ENCODE peak calls at places on chromosomes 7 and 10, in nine cellular contexts. One of them, this sample, is unnamed.

GRCh38 chr7:11716185-11716584 is 115.8 kb downstream of the THSD7A start:
- DNase-seq in Peyer's patch: no peak
- DNase-seq in prostate gland: no peak
- DNase-seq in breast epithelium: peak
- DNase-seq in ovary: no peak
- DNase-seq in esophagus squamous epithelium: no peak
- DNase-seq in transverse colon: peak
- DNase-seq in IMR-90: no peak
- DNase-seq in uterus: no peak
- DNase-seq in this sample: no peak

GRCh38 chr10:101273330-101273729 is 44.1 kb upstream of the LBX1 start:
- DNase-seq in Peyer's patch: no peak
- DNase-seq in prostate gland: no peak
- DNase-seq in breast epithelium: no peak
- DNase-seq in ovary: no peak
- DNase-seq in esophagus squamous epithelium: no peak
- DNase-seq in transverse colon: no peak
- DNase-seq in IMR-90: no peak
- DNase-seq in uterus: no peak
- DNase-seq in this sample: no peak

GRCh38 chr10:42781893-42782445 is 626 bp upstream of the BMS1 start:
- DNase-seq in Peyer's patch: no peak
- DNase-seq in prostate gland: no peak
- DNase-seq in breast epithelium: peak
- DNase-seq in ovary: no peak
- DNase-seq in esophagus squamous epithelium: no peak
- DNase-seq in transverse colon: peak
- DNase-seq in IMR-90: no peak
- DNase-seq in uterus: no peak
- DNase-seq in this sample: no peak

GRCh38 chr10:130025811-130026510 is 61.9 kb upstream of the EBF3 start:
- DNase-seq in Peyer's patch: no peak
- DNase-seq in prostate gland: no peak
- DNase-seq in breast epithelium: no peak
- DNase-seq in ovary: no peak
- DNase-seq in esophagus squamous epithelium: no peak
- DNase-seq in transverse colon: no peak
- DNase-seq in IMR-90: no peak
- DNase-seq in uterus: no peak
- DNase-seq in this sample: no peak

GRCh38 chr10:111650088-111650487 is 533.5 kb downstream of the GPAM start:
- DNase-seq in Peyer's patch: no peak
- DNase-seq in prostate gland: no peak
- DNase-seq in breast epithelium: no peak
- DNase-seq in ovary: no peak
- DNase-seq in esophagus squamous epithelium: no peak
- DNase-seq in transverse colon: no peak
- DNase-seq in IMR-90: no peak
- DNase-seq in uterus: no peak
- DNase-seq in this sample: no peak

GRCh38 chr10:132163278-132163765 is 23.4 kb upstream of the DPYSL4 start:
- DNase-seq in Peyer's patch: no peak
- DNase-seq in prostate gland: peak
- DNase-seq in breast epithelium: no peak
- DNase-seq in ovary: no peak
- DNase-seq in esophagus squamous epithelium: no peak
- DNase-seq in transverse colon: peak
- DNase-seq in IMR-90: no peak
- DNase-seq in uterus: no peak
- DNase-seq in this sample: no peak

GRCh38 chr7:86768394-86768793 is 124.7 kb downstream of the GRM3 start:
- DNase-seq in Peyer's patch: no peak
- DNase-seq in prostate gland: no peak
- DNase-seq in breast epithelium: no peak
- DNase-seq in ovary: no peak
- DNase-seq in esophagus squamous epithelium: no peak
- DNase-seq in transverse colon: no peak
- DNase-seq in IMR-90: no peak
- DNase-seq in uterus: no peak
- DNase-seq in this sample: no peak

GRCh38 chr7:95190515-95190914 is 133.8 kb downstream of the PON1 start:
- DNase-seq in Peyer's patch: no peak
- DNase-seq in prostate gland: no peak
- DNase-seq in breast epithelium: no peak
- DNase-seq in ovary: no peak
- DNase-seq in esophagus squamous epithelium: no peak
- DNase-seq in transverse colon: no peak
- DNase-seq in IMR-90: no peak
- DNase-seq in uterus: no peak
- DNase-seq in this sample: no peak

GRCh38 chr10:69934768-69935167 is 117.9 kb upstream of the MACROH2A2 start:
- DNase-seq in Peyer's patch: no peak
- DNase-seq in prostate gland: no peak
- DNase-seq in breast epithelium: no peak
- DNase-seq in ovary: no peak
- DNase-seq in esophagus squamous epithelium: no peak
- DNase-seq in transverse colon: no peak
- DNase-seq in IMR-90: no peak
- DNase-seq in uterus: no peak
- DNase-seq in this sample: no peak
- TF ChIP-seq CTCF in Peyer's patch: no peak
- TF ChIP-seq CTCF in prostate gland: no peak
- TF ChIP-seq CTCF in breast epithelium: no peak
- TF ChIP-seq CTCF in ovary: no peak
- TF ChIP-seq CTCF in esophagus squamous epithelium: no peak
- TF ChIP-seq CTCF in transverse colon: no peak
- TF ChIP-seq CTCF in IMR-90: peak
- TF ChIP-seq CTCF in uterus: no peak
- TF ChIP-seq CTCF in this sample: no peak

DNA sequence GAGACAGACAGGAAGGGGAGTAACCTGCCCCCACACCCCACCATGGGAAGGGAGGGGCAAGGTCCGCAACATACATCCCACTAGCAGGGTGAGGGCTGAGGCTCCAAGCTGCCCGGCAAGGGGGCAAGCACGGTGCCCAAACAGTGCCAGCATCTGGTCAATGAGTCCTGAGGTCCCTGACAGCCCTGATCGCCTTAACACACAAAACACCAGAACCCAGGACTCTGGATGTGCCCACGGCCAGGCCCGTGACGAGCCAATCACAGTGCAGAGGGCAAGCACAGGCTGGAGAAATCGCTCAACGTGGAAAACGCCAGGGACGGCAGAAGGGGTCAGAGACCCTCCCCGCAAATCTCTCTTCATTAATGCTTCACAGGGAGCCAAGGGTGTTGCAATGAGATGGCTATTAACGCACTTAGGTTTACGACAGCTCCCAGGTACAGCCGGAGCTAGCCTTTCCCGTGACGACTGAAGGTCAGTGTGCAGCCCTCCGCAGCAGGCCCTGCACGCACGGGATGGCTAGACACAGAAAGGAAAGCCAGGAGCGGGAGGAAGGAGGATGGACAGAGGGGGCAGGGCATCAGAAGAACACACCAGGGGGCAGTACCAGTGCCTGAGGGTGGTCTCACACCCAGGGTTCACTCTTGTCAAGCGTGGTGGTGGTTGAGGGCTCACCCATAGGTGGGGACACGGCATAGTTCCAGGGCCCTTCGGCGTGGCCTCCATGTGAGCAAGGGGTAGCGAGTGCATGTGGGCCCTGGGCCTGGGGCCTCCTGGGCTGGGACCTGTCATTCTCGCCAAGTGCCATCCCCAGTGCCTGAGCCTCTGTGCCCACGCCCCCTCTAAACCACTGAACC is 220.5 kb downstream of the MAD1L1 start:
- DNase-seq in Peyer's patch: no peak
- DNase-seq in prostate gland: no peak
- DNase-seq in breast epithelium: no peak
- DNase-seq in ovary: no peak
- DNase-seq in esophagus squamous epithelium: no peak
- DNase-seq in transverse colon: no peak
- DNase-seq in IMR-90: no peak
- DNase-seq in uterus: no peak
- DNase-seq in this sample: no peak
- H3K4me3 ChIP-seq in Peyer's patch: no peak
- H3K4me3 ChIP-seq in prostate gland: no peak
- H3K4me3 ChIP-seq in breast epithelium: no peak
- H3K4me3 ChIP-seq in ovary: no peak
- H3K4me3 ChIP-seq in esophagus squamous epithelium: no peak
- H3K4me3 ChIP-seq in transverse colon: no peak
- H3K4me3 ChIP-seq in IMR-90: no peak
- H3K4me3 ChIP-seq in uterus: no peak
- H3K4me3 ChIP-seq in this sample: no peak

GRCh38 chr7:44320794-44321371 is 4.5 kb downstream of the CAMK2B start:
- DNase-seq in Peyer's patch: no peak
- DNase-seq in prostate gland: no peak
- DNase-seq in breast epithelium: no peak
- DNase-seq in ovary: no peak
- DNase-seq in esophagus squamous epithelium: no peak
- DNase-seq in transverse colon: no peak
- DNase-seq in IMR-90: no peak
- DNase-seq in uterus: no peak
- DNase-seq in this sample: no peak

GRCh38 chr7:44324204-44325126 is 929 bp downstream of the CAMK2B start:
- DNase-seq in Peyer's patch: no peak
- DNase-seq in prostate gland: no peak
- DNase-seq in breast epithelium: no peak
- DNase-seq in ovary: no peak
- DNase-seq in esophagus squamous epithelium: no peak
- DNase-seq in transverse colon: no peak
- DNase-seq in IMR-90: no peak
- DNase-seq in uterus: no peak
- DNase-seq in this sample: no peak

GRCh38 chr7:44321796-44322195 is 3.6 kb downstream of the CAMK2B start:
- DNase-seq in Peyer's patch: no peak
- DNase-seq in prostate gland: no peak
- DNase-seq in breast epithelium: no peak
- DNase-seq in ovary: no peak
- DNase-seq in esophagus squamous epithelium: no peak
- DNase-seq in transverse colon: no peak
- DNase-seq in IMR-90: no peak
- DNase-seq in uterus: no peak
- DNase-seq in this sample: no peak

GRCh38 chr7:44323381-44324203 is 1.8 kb downstream of the CAMK2B start:
- DNase-seq in Peyer's patch: no peak
- DNase-seq in prostate gland: no peak
- DNase-seq in breast epithelium: no peak
- DNase-seq in ovary: no peak
- DNase-seq in esophagus squamous epithelium: no peak
- DNase-seq in transverse colon: no peak
- DNase-seq in IMR-90: no peak
- DNase-seq in uterus: no peak
- DNase-seq in this sample: peak

GRCh38 chr7:44322631-44323363 is 2.6 kb downstream of the CAMK2B start:
- DNase-seq in Peyer's patch: no peak
- DNase-seq in prostate gland: no peak
- DNase-seq in breast epithelium: no peak
- DNase-seq in ovary: no peak
- DNase-seq in esophagus squamous epithelium: no peak
- DNase-seq in transverse colon: no peak
- DNase-seq in IMR-90: no peak
- DNase-seq in uterus: no peak
- DNase-seq in this sample: no peak
- TF ChIP-seq POLR2A in Peyer's patch: no peak
- TF ChIP-seq POLR2A in prostate gland: no peak
- TF ChIP-seq POLR2A in breast epithelium: no peak
- TF ChIP-seq POLR2A in ovary: no peak
- TF ChIP-seq POLR2A in esophagus squamous epithelium: no peak
- TF ChIP-seq POLR2A in transverse colon: no peak
- TF ChIP-seq POLR2A in IMR-90: no peak
- TF ChIP-seq POLR2A in uterus: no peak
- TF ChIP-seq POLR2A in this sample: no peak

GRCh38 chr7:43781726-43782607 is 23.5 kb downstream of the BLVRA start:
- DNase-seq in Peyer's patch: no peak
- DNase-seq in prostate gland: no peak
- DNase-seq in breast epithelium: no peak
- DNase-seq in ovary: no peak
- DNase-seq in esophagus squamous epithelium: no peak
- DNase-seq in transverse colon: no peak
- DNase-seq in IMR-90: peak
- DNase-seq in uterus: no peak
- DNase-seq in this sample: no peak

GRCh38 chr7:43782768-43783555 is 24.5 kb downstream of the BLVRA start:
- DNase-seq in Peyer's patch: no peak
- DNase-seq in prostate gland: no peak
- DNase-seq in breast epithelium: no peak
- DNase-seq in ovary: no peak
- DNase-seq in esophagus squamous epithelium: no peak
- DNase-seq in transverse colon: no peak
- DNase-seq in IMR-90: no peak
- DNase-seq in uterus: no peak
- DNase-seq in this sample: peak

GRCh38 chr7:43787771-43788170 is 29.3 kb downstream of the BLVRA start:
- DNase-seq in Peyer's patch: no peak
- DNase-seq in prostate gland: no peak
- DNase-seq in breast epithelium: no peak
- DNase-seq in ovary: no peak
- DNase-seq in esophagus squamous epithelium: no peak
- DNase-seq in transverse colon: no peak
- DNase-seq in IMR-90: no peak
- DNase-seq in uterus: no peak
- DNase-seq in this sample: peak

GRCh38 chr7:43785425-43785824 is 26.9 kb downstream of the BLVRA start:
- DNase-seq in Peyer's patch: no peak
- DNase-seq in prostate gland: no peak
- DNase-seq in breast epithelium: no peak
- DNase-seq in ovary: peak
- DNase-seq in esophagus squamous epithelium: no peak
- DNase-seq in transverse colon: peak
- DNase-seq in IMR-90: peak
- DNase-seq in uterus: peak
- DNase-seq in this sample: peak

DNA sequence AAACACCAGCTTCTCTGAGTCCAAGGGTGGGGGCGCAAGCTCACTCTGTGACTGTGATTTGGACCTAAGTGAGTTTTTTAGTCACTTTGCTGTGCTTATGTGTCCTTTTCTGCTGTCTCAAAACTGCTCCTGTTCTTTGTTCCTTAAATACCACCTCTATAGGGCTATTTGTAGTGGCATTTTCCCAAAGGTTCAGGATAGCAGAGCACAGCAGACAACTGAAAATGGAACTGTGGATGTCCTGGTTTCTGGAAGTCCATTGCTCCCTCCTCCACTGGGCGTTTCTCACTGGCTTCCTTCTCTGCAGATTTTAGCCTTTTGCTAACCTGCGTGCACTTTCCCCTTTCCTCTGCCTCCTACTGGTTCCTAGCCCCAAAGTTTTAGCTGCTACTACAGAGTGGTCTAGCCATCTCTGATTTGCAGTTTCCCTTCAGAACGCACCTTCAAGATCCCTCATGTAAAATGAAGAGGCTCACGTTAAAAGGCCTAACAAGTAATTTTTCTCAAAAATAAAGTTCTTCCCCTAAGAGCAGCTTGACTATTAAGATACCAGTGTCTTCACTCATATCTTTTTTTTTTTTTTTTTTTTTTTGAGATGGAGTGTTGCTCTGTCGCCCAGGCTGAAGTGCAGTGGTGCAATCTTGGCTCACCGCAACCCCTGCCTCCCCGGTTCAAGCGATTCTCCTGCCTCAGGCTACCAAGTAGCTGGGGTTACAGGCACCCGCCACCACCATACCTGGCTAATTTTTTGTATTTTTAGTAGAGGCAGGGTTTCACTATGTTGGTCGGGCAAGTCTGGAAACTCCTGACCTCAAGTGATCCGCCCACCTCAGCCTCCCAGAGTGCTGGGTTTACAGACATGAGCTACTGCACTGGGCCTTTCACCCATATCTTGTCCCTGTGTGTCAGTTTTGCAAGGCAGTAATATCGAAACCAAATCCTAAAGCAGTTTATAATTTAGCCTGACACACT is 25.8 kb downstream of the BLVRA start:
- DNase-seq in Peyer's patch: no peak
- DNase-seq in prostate gland: no peak
- DNase-seq in breast epithelium: no peak
- DNase-seq in ovary: no peak
- DNase-seq in esophagus squamous epithelium: no peak
- DNase-seq in transverse colon: no peak
- DNase-seq in IMR-90: peak
- DNase-seq in uterus: no peak
- DNase-seq in this sample: peak
- TF ChIP-seq CTCF in Peyer's patch: no peak
- TF ChIP-seq CTCF in prostate gland: no peak
- TF ChIP-seq CTCF in breast epithelium: no peak
- TF ChIP-seq CTCF in ovary: no peak
- TF ChIP-seq CTCF in esophagus squamous epithelium: no peak
- TF ChIP-seq CTCF in transverse colon: no peak
- TF ChIP-seq CTCF in IMR-90: no peak
- TF ChIP-seq CTCF in uterus: no peak
- TF ChIP-seq CTCF in this sample: no peak

This sample was measured in lower leg skin.